ENCODE peak calls at places on chromosome 6, in four cellular contexts. X, D, C and W are unnamed samples.

GRCh38 chr6:69758214-69758613 is 38.6 kb downstream of the LMBRD1 start:
- DNase-seq in X (no peak), D (no peak), C (peak; percentile 41), W (no peak)

GRCh38 chr6:35367646-35368037 is 25.3 kb downstream of the PPARD start:
- DNase-seq in D (no peak), X (no peak), C (no peak), W (no peak)

GRCh38 chr6:111379302-111379701 is 103.7 kb downstream of the REV3L start:
- DNase-seq in D (no peak), X (no peak), C (no peak), W (no peak)

GRCh38 chr6:35188886-35189285 is 24.9 kb upstream of the SCUBE3 start:
- DNase-seq in D (no peak), X (no peak), C (no peak), W (no peak)

GRCh38 chr6:45472383-45472782 is 94.6 kb upstream of the SUPT3H start:
- DNase-seq in X (no peak), D (no peak), C (no peak), W (no peak)

GRCh38 chr6:44415424-44415823 is 27.9 kb downstream of the CDC5L start:
- DNase-seq in C (no peak), X (no peak), D (no peak), W (no peak)

GRCh38 chr6:13357551-13358075 is 29.3 kb upstream of the TBC1D7 start:
- DNase-seq in X (no peak), D (no peak), C (no peak), W (no peak)

GRCh38 chr6:53795254-53795701 is 473 bp downstream of the LRRC1 start:
- DNase-seq in C (no peak), D (no peak), X (no peak), W (no peak)

GRCh38 chr6:9532621-9533557 is 882.0 kb downstream of the TFAP2A start:
- DNase-seq in X (no peak), D (no peak), C (no peak), W (no peak)

GRCh38 chr6:41504526-41505021 is 41.6 kb upstream of the FOXP4 start:
- DNase-seq in C (no peak), X (no peak), D (no peak), W (no peak)

GRCh38 chr6:149482542-149483261 is 2.1 kb downstream of the ZC3H12D start:
- DNase-seq in D (no peak), C (no peak), X (no peak), W (no peak)

GRCh38 chr6:39952170-39952569 is 17.9 kb upstream of the MOCS1 start:
- DNase-seq in D (no peak), X (no peak), C (no peak), W (no peak)

GRCh38 chr6:114075777-114076176 is 104.8 kb upstream of the HDAC2 start:
- DNase-seq in X (no peak), C (no peak), D (no peak), W (no peak)

GRCh38 chr6:64467656-64468055 is 832.1 kb downstream of the PHF3 start:
- DNase-seq in C (no peak), D (no peak), X (no peak), W (no peak)

GRCh38 chr6:21109421-21110178 is 484.0 kb upstream of the SOX4 start:
- DNase-seq in X (peak; percentile 33), C (peak; percentile 23), D (peak; percentile 5), W (peak; percentile 19)

GRCh38 chr6:74369556-74369993 is 673.6 kb downstream of the CD109 start:
- DNase-seq in X (no peak), D (no peak), C (no peak), W (no peak)

GRCh38 chr6:107539409-107539808 is 49.5 kb downstream of the SOBP start:
- DNase-seq in X (peak; percentile 96), D (no peak), C (no peak), W (no peak)

GRCh38 chr6:146890644-146891434 is 292.1 kb downstream of the ADGB start:
- DNase-seq in X (no peak), D (no peak), C (peak; percentile 48), W (no peak)

GRCh38 chr6:93789532-93789931 is 370.2 kb upstream of the EPHA7 start:
- DNase-seq in X (no peak), C (no peak), D (no peak), W (no peak)

GRCh38 chr6:43307451-43308100 is 1.1 kb downstream of the CRIP3 start:
- DNase-seq in C (no peak), D (no peak), X (no peak), W (no peak)

GRCh38 chr6:2963756-2964155 is 7.6 kb downstream of the SERPINB6 start:
- DNase-seq in X (no peak), D (no peak), C (no peak), W (no peak)

GRCh38 chr6:68718379-68719073 is 83.4 kb downstream of the ADGRB3 start:
- DNase-seq in X (no peak), D (no peak), C (no peak), W (no peak)

GRCh38 chr6:11538049-11538798 is 675 bp downstream of the TMEM170B start:
- DNase-seq in D (peak; percentile 8), C (peak; percentile 14), X (no peak), W (no peak)

GRCh38 chr6:166460473-166461437 is 78.0 kb upstream of the MPC1 start:
- DNase-seq in X (no peak), C (no peak), D (no peak), W (no peak)

GRCh38 chr6:34491091-34491430 is 25.2 kb downstream of the PACSIN1 start:
- DNase-seq in C (peak; percentile 68), X (no peak), D (no peak), W (no peak)

GRCh38 chr6:132764370-132764769 is 6.7 kb upstream of the VNN2 start:
- DNase-seq in C (no peak), D (peak; percentile 10), X (no peak), W (no peak)

GRCh38 chr6:67888546-67888885 is 746.6 kb upstream of the ADGRB3 start:
- DNase-seq in C (peak; percentile 69), D (no peak), X (no peak), W (no peak)

GRCh38 chr6:18147160-18147559 is 7.7 kb downstream of the TPMT start:
- DNase-seq in C (no peak), X (peak; percentile 58), D (no peak), W (no peak)

GRCh38 chr6:91428953-91429560 is 842.2 kb upstream of the MAP3K7 start:
- DNase-seq in C (no peak), X (no peak), D (no peak), W (no peak)

GRCh38 chr6:1940381-1940780 is 305.0 kb downstream of the GMDS start:
- DNase-seq in X (no peak), C (no peak), D (no peak), W (peak; percentile 33)

GRCh38 chr6:1945235-1945832 is 300.1 kb downstream of the GMDS start:
- DNase-seq in C (no peak), X (no peak), D (no peak), W (no peak)

GRCh38 chr6:1946583-1946982 is 298.8 kb downstream of the GMDS start:
- DNase-seq in D (no peak), C (no peak), X (no peak), W (no peak)

GRCh38 chr6:1941534-1941933 is 303.9 kb downstream of the GMDS start:
- DNase-seq in X (no peak), C (no peak), D (no peak), W (no peak)

DNA sequence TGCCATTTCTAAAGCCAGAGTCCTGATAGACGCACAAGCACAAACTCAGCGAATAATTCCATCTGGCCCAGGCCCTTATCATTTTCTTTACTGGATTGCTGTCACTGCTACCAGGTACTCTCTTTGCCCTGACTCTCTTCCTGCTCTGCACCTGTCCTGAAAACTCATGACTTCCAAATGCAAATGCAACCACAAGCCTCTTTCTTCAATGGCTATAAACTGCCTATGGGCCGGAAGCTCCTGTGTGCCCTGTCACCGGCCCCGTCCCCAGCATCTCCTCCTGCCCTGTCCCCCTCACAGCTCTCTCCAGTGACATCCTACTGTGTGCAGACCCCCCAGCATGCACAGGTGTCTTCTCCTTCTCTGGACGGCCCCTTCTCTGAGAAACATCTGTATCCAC is 302.6 kb downstream of the GMDS start:
- DNase-seq in C (no peak), D (no peak), X (no peak), W (no peak)
- TF ChIP-seq POLR2AphosphoS2 in C (no peak), D (no peak), X (no peak), W (no peak)

GRCh38 chr6:65998544-65998943 is 291.5 kb upstream of the EYS start:
- DNase-seq in C (no peak), D (no peak), X (no peak), W (no peak)
- TF ChIP-seq POLR2AphosphoS2 in C (no peak), D (no peak), X (no peak), W (no peak)

GRCh38 chr6:130434174-130434873 is 68.5 kb downstream of the TMEM200A start:
- DNase-seq in X (no peak), D (no peak), C (no peak), W (no peak)

GRCh38 chr6:130435181-130435580 is 69.4 kb downstream of the TMEM200A start:
- DNase-seq in X (no peak), D (no peak), C (no peak), W (no peak)

GRCh38 chr6:130431346-130431745 is 65.5 kb downstream of the TMEM200A start:
- DNase-seq in X (no peak), C (no peak), D (no peak), W (no peak)

GRCh38 chr6:130432838-130433237 is 67.0 kb downstream of the TMEM200A start:
- DNase-seq in X (no peak), D (no peak), C (no peak), W (no peak)
- TF ChIP-seq POLR2AphosphoS2 in X (no peak), D (no peak), C (no peak), W (no peak)

GRCh38 chr6:7646394-7646793 is 56.4 kb downstream of the SNRNP48 start:
- DNase-seq in D (no peak), X (no peak), C (no peak), W (no peak)
- TF ChIP-seq POLR2AphosphoS2 in D (no peak), X (no peak), C (no peak), W (no peak)

DNA sequence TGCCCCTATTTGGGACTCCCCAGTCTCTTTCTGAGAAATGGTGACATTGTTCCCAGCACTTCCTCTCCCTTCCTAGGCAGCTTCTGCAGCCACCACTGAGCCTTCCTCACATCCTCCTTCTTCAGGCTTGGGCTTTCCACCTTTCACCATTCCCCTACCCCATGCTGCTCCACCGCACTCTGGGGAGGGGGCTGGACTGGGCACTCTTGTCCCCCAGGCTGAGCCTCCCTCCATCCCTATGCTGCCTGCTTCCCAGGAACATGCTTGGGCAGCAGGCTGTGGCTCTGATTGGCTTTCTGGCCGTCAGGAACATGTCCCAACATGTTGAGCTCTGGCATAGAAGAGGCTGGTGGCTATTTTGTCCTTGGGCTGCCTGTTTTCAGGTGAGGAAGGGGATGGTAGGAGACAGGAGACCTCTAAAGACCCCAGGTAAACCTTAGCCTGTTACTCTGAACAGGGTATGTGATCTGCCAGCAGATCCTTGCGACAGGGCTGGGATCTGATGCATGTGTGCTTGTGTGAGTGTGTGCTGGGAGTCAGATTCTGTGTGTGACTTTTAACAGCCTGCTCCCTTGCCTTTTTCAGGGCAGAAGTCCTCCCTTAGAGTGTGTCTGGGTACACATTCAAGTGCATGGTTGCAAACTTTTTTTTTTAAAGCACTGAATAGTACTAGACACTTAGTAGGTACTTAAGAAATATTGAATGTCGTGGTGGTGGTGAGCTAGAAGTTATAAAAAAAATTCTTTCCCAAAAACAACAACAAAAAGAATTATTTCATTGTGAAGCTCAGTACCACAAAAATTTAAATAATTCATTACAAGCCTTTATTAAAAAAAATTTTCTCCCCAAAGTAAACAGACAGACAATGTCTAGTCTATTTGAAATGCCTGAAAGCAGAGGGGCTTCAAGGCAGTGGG is 2.1 kb upstream of the CDKN1A start:
- DNase-seq in C (no peak), D (no peak), X (peak; percentile 81), W (no peak)
- TF ChIP-seq POLR2AphosphoS2 in C (no peak), D (no peak), X (no peak), W (no peak)